ENCODE peak calls at places on chromosomes 6 and 20, in seven cellular contexts. One of them, this sample, is unnamed.
A peak's percentile ranks its signal among the peaks of the same experiment; 100 is the strongest.

GRCh38 chr6:136012948-136013347 is 161.4 kb downstream of the PDE7B start:
- DNase-seq in IMR-90: peak; percentile 42
- DNase-seq in sigmoid colon: no peak
- DNase-seq in prostate gland: no peak
- DNase-seq in HCT116: no peak
- DNase-seq in PC-3: no peak
- DNase-seq in psoas muscle: no peak
- DNase-seq in this sample: no peak

GRCh38 chr20:6909608-6910007 is 142.1 kb downstream of the BMP2 start:
- DNase-seq in IMR-90: no peak
- DNase-seq in sigmoid colon: no peak
- DNase-seq in prostate gland: no peak
- DNase-seq in HCT116: no peak
- DNase-seq in PC-3: no peak
- DNase-seq in psoas muscle: no peak
- DNase-seq in this sample: no peak

GRCh38 chr20:22502731-22503191 is 81.6 kb downstream of the FOXA2 start:
- DNase-seq in IMR-90: no peak
- DNase-seq in sigmoid colon: no peak
- DNase-seq in prostate gland: no peak
- DNase-seq in HCT116: no peak
- DNase-seq in PC-3: no peak
- DNase-seq in psoas muscle: no peak
- DNase-seq in this sample: no peak

GRCh38 chr6:43407296-43407695 is 20.0 kb upstream of the ABCC10 start:
- DNase-seq in IMR-90: no peak
- DNase-seq in sigmoid colon: no peak
- DNase-seq in prostate gland: no peak
- DNase-seq in HCT116: no peak
- DNase-seq in PC-3: no peak
- DNase-seq in psoas muscle: no peak
- DNase-seq in this sample: no peak

GRCh38 chr6:138588805-138589434 is 89.6 kb upstream of the NHSL1 start:
- DNase-seq in IMR-90: peak; percentile 83
- DNase-seq in sigmoid colon: peak; percentile 70
- DNase-seq in prostate gland: peak; percentile 52
- DNase-seq in HCT116: peak; percentile 67
- DNase-seq in PC-3: peak; percentile 69
- DNase-seq in psoas muscle: no peak
- DNase-seq in this sample: peak; percentile 63

GRCh38 chr20:47304287-47304686 is 52.2 kb downstream of the ZMYND8 start:
- DNase-seq in IMR-90: peak; percentile 72
- DNase-seq in sigmoid colon: peak; percentile 77
- DNase-seq in prostate gland: peak; percentile 68
- DNase-seq in HCT116: no peak
- DNase-seq in PC-3: peak; percentile 59
- DNase-seq in psoas muscle: no peak
- DNase-seq in this sample: no peak

GRCh38 chr20:44382641-44383040 is 27.1 kb downstream of the HNF4A start:
- DNase-seq in IMR-90: no peak
- DNase-seq in sigmoid colon: no peak
- DNase-seq in prostate gland: no peak
- DNase-seq in HCT116: no peak
- DNase-seq in PC-3: peak; percentile 13
- DNase-seq in psoas muscle: no peak
- DNase-seq in this sample: no peak

GRCh38 chr6:128158496-128158895 is 257.6 kb upstream of the THEMIS start:
- DNase-seq in IMR-90: peak; percentile 61
- DNase-seq in sigmoid colon: no peak
- DNase-seq in prostate gland: no peak
- DNase-seq in HCT116: no peak
- DNase-seq in PC-3: peak; percentile 5
- DNase-seq in psoas muscle: no peak
- DNase-seq in this sample: no peak

GRCh38 chr6:90940812-90941481 is 354.1 kb upstream of the MAP3K7 start:
- DNase-seq in IMR-90: peak; percentile 66
- DNase-seq in sigmoid colon: no peak
- DNase-seq in prostate gland: no peak
- DNase-seq in HCT116: peak; percentile 43
- DNase-seq in PC-3: peak; percentile 64
- DNase-seq in psoas muscle: no peak
- DNase-seq in this sample: no peak

GRCh38 chr6:75526502-75527127 is 33.0 kb upstream of the FILIP1 start:
- DNase-seq in IMR-90: peak; percentile 80
- DNase-seq in sigmoid colon: peak; percentile 75
- DNase-seq in prostate gland: peak; percentile 74
- DNase-seq in HCT116: peak; percentile 67
- DNase-seq in PC-3: peak; percentile 82
- DNase-seq in psoas muscle: no peak
- DNase-seq in this sample: peak; percentile 57

GRCh38 chr6:137661601-137662000 is 167.4 kb upstream of the OLIG3 start:
- DNase-seq in IMR-90: peak; percentile 26
- DNase-seq in sigmoid colon: no peak
- DNase-seq in prostate gland: no peak
- DNase-seq in HCT116: no peak
- DNase-seq in PC-3: peak; percentile 54
- DNase-seq in psoas muscle: no peak
- DNase-seq in this sample: peak; percentile 24

GRCh38 chr6:107679457-107679856 is 144.7 kb downstream of the SCML4 start:
- DNase-seq in IMR-90: peak; percentile 83
- DNase-seq in sigmoid colon: no peak
- DNase-seq in prostate gland: no peak
- DNase-seq in HCT116: no peak
- DNase-seq in PC-3: no peak
- DNase-seq in psoas muscle: no peak
- DNase-seq in this sample: peak; percentile 23

GRCh38 chr6:12280458-12280857 is 9.7 kb upstream of the EDN1 start:
- DNase-seq in IMR-90: peak; percentile 59
- DNase-seq in sigmoid colon: no peak
- DNase-seq in prostate gland: no peak
- DNase-seq in HCT116: no peak
- DNase-seq in PC-3: peak; percentile 72
- DNase-seq in psoas muscle: no peak
- DNase-seq in this sample: no peak

GRCh38 chr20:58019850-58020625 is 208.4 kb downstream of the ANKRD60 start:
- DNase-seq in IMR-90: no peak
- DNase-seq in sigmoid colon: no peak
- DNase-seq in prostate gland: no peak
- DNase-seq in HCT116: no peak
- DNase-seq in PC-3: no peak
- DNase-seq in psoas muscle: no peak
- DNase-seq in this sample: no peak

GRCh38 chr6:7922596-7922995 is 12.0 kb upstream of the TXNDC5 start:
- DNase-seq in IMR-90: peak; percentile 37
- DNase-seq in sigmoid colon: no peak
- DNase-seq in prostate gland: no peak
- DNase-seq in HCT116: no peak
- DNase-seq in PC-3: peak; percentile 32
- DNase-seq in psoas muscle: no peak
- DNase-seq in this sample: no peak

GRCh38 chr6:38116248-38116647 is 296.7 kb downstream of the ZFAND3 start:
- DNase-seq in IMR-90: no peak
- DNase-seq in sigmoid colon: no peak
- DNase-seq in prostate gland: peak; percentile 25
- DNase-seq in HCT116: no peak
- DNase-seq in PC-3: no peak
- DNase-seq in psoas muscle: no peak
- DNase-seq in this sample: no peak
- H3K4me3 ChIP-seq in IMR-90: no peak overlapping the region
- H3K4me3 ChIP-seq in sigmoid colon: no peak overlapping the region
- H3K4me3 ChIP-seq in prostate gland: no peak overlapping the region
- H3K4me3 ChIP-seq in HCT116: no peak overlapping the region
- H3K4me3 ChIP-seq in PC-3: no peak overlapping the region
- H3K4me3 ChIP-seq in psoas muscle: no peak overlapping the region
- H3K4me3 ChIP-seq in this sample: no peak overlapping the region

DNA sequence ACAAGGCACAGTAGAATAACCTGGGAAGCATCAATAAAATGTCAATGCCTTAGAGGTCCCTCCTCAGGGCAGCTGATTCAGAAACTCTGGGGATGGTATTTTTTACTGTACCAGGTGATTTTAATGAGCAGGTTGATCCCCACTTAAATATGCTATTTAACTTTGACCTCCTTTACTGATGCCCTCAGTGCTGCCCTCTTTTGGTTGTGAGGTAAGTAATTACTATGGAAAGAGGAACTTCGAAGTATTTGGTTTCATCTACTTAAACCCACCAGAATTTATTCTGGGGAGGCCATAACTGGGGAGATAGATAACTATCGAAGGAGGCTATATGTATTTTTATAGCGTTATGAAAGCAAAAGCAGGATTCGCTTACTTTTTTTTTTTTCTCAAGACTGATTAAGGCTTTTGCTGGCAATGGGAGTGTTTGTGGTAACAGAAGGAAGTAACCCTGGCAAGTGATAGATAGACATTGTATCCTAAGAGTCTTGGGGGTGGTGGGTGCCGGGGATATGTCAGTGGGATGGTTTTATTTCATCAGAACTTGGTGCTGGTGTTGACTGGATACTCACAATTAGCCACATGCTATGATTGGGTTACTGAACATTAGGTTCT is 168.9 kb upstream of the CENPW start:
- DNase-seq in IMR-90: peak; percentile 26
- DNase-seq in sigmoid colon: no peak
- DNase-seq in prostate gland: no peak
- DNase-seq in HCT116: no peak
- DNase-seq in PC-3: peak; percentile 59
- DNase-seq in psoas muscle: no peak
- DNase-seq in this sample: peak; percentile 22
- TF ChIP-seq CTCF in IMR-90: peak; percentile 49
- TF ChIP-seq CTCF in sigmoid colon: peak; percentile 13
- TF ChIP-seq CTCF in prostate gland: no peak
- TF ChIP-seq CTCF in HCT116: peak; percentile 78
- TF ChIP-seq CTCF in PC-3: peak; percentile 69
- TF ChIP-seq CTCF in psoas muscle: peak; percentile 12
- TF ChIP-seq CTCF in this sample: peak; percentile 26

GRCh38 chr20:1494436-1494835 is 3.2 kb upstream of the SIRPB2 start:
- DNase-seq in IMR-90: no peak
- DNase-seq in sigmoid colon: no peak
- DNase-seq in prostate gland: no peak
- DNase-seq in HCT116: no peak
- DNase-seq in PC-3: no peak
- DNase-seq in psoas muscle: no peak
- DNase-seq in this sample: no peak
- H3K27ac ChIP-seq in IMR-90: no peak overlapping the region
- H3K27ac ChIP-seq in sigmoid colon: no peak overlapping the region
- H3K27ac ChIP-seq in prostate gland: no peak overlapping the region
- H3K27ac ChIP-seq in HCT116: no peak overlapping the region
- H3K27ac ChIP-seq in PC-3: no peak overlapping the region
- H3K27ac ChIP-seq in psoas muscle: no peak overlapping the region
- H3K27ac ChIP-seq in this sample: no peak overlapping the region

DNA sequence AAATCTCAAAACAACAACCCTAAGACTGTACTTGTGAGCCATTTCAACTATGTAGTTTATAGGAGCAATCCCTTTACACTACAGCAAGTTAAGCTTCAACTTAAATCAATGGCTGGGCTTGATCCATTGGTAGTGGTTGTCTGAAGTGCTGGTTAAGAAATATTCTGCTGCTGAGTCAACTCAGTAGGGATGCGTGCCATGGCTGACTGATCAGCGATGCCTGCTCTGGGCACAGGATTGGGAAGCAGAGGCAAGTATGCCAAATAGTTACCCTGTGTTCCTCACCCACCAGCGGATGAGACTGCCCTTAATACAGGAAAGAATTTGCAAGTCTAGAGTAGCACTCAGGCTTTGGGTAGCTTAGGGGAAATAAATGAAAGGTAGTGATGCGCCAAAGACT is 41.5 kb downstream of the GCM1 start:
- DNase-seq in IMR-90: peak; percentile 50
- DNase-seq in sigmoid colon: no peak
- DNase-seq in prostate gland: no peak
- DNase-seq in HCT116: no peak
- DNase-seq in PC-3: peak; percentile 59
- DNase-seq in psoas muscle: no peak
- DNase-seq in this sample: no peak
- H3K4me3 ChIP-seq in IMR-90: no peak overlapping the region
- H3K4me3 ChIP-seq in sigmoid colon: no peak overlapping the region
- H3K4me3 ChIP-seq in prostate gland: no peak overlapping the region
- H3K4me3 ChIP-seq in HCT116: no peak overlapping the region
- H3K4me3 ChIP-seq in PC-3: no peak overlapping the region
- H3K4me3 ChIP-seq in psoas muscle: no peak overlapping the region
- H3K4me3 ChIP-seq in this sample: no peak overlapping the region

GRCh38 chr6:152594726-152595125 is 42.4 kb downstream of the SYNE1 start:
- DNase-seq in IMR-90: no peak
- DNase-seq in sigmoid colon: no peak
- DNase-seq in prostate gland: no peak
- DNase-seq in HCT116: no peak
- DNase-seq in PC-3: no peak
- DNase-seq in psoas muscle: no peak
- DNase-seq in this sample: no peak

GRCh38 chr6:152598858-152599537 is 38.2 kb downstream of the SYNE1 start:
- DNase-seq in IMR-90: peak; percentile 21
- DNase-seq in sigmoid colon: no peak
- DNase-seq in prostate gland: no peak
- DNase-seq in HCT116: no peak
- DNase-seq in PC-3: no peak
- DNase-seq in psoas muscle: no peak
- DNase-seq in this sample: no peak

GRCh38 chr6:152596706-152597105 is 40.5 kb downstream of the SYNE1 start:
- DNase-seq in IMR-90: no peak
- DNase-seq in sigmoid colon: no peak
- DNase-seq in prostate gland: no peak
- DNase-seq in HCT116: no peak
- DNase-seq in PC-3: no peak
- DNase-seq in psoas muscle: no peak
- DNase-seq in this sample: no peak

GRCh38 chr6:152598421-152598820 is 38.7 kb downstream of the SYNE1 start:
- DNase-seq in IMR-90: peak; percentile 13
- DNase-seq in sigmoid colon: no peak
- DNase-seq in prostate gland: no peak
- DNase-seq in HCT116: no peak
- DNase-seq in PC-3: no peak
- DNase-seq in psoas muscle: no peak
- DNase-seq in this sample: no peak

GRCh38 chr6:152595507-152595906 is 41.7 kb downstream of the SYNE1 start:
- DNase-seq in IMR-90: peak; percentile 17
- DNase-seq in sigmoid colon: no peak
- DNase-seq in prostate gland: no peak
- DNase-seq in HCT116: no peak
- DNase-seq in PC-3: peak; percentile 23
- DNase-seq in psoas muscle: no peak
- DNase-seq in this sample: no peak
- TF ChIP-seq CTCF in IMR-90: peak; percentile 40
- TF ChIP-seq CTCF in sigmoid colon: peak; percentile 7
- TF ChIP-seq CTCF in prostate gland: no peak
- TF ChIP-seq CTCF in HCT116: peak; percentile 58
- TF ChIP-seq CTCF in PC-3: peak; percentile 59
- TF ChIP-seq CTCF in psoas muscle: no peak
- TF ChIP-seq CTCF in this sample: peak; percentile 39

GRCh38 chr6:26568601-26569432 is 27.9 kb upstream of the ABT1 start:
- DNase-seq in IMR-90: peak; percentile 89
- DNase-seq in sigmoid colon: peak; percentile 97
- DNase-seq in prostate gland: peak; percentile 93
- DNase-seq in HCT116: peak; percentile 92
- DNase-seq in PC-3: peak; percentile 98
- DNase-seq in psoas muscle: peak; percentile 93
- DNase-seq in this sample: peak; percentile 97
- H3K27ac ChIP-seq in IMR-90: no peak overlapping the region
- H3K27ac ChIP-seq in sigmoid colon: peak overlapping the region; percentile 76
- H3K27ac ChIP-seq in prostate gland: peak overlapping the region; percentile 49
- H3K27ac ChIP-seq in HCT116: no peak overlapping the region
- H3K27ac ChIP-seq in PC-3: peak overlapping the region; percentile 5
- H3K27ac ChIP-seq in psoas muscle: peak overlapping the region; percentile 43
- H3K27ac ChIP-seq in this sample: peak overlapping the region; percentile 25

This sample was measured in WERI-Rb-1.